ENCODE peak calls at places on chromosomes 16 and 17, in five cellular contexts. U is tibial artery, P is AG04449, O is 8988T, Q is HCT116. A is an unnamed sample.

GRCh38 chr17:32298298-32298697 is 32.7 kb downstream of the RHBDL3 start:
- DNase-seq in U (no peak), P (no peak), O (no peak), Q (no peak), A (no peak)

GRCh38 chr16:66427871-66428681 is 981 bp downstream of the BEAN1 start:
- DNase-seq in U (no peak), P (no peak), O (no peak), Q (no peak), A (no peak)

GRCh38 chr17:58680038-58680369 is 11.8 kb downstream of the TEX14 start:
- DNase-seq in U (no peak), P (no peak), O (no peak), Q (no peak), A (no peak)

GRCh38 chr17:75876938-75877751 is 1.2 kb downstream of the TRIM47 start:
- DNase-seq in U (peak), P (peak), O (no peak), Q (peak), A (peak)

GRCh38 chr16:15643453-15644305 is 725 bp upstream of the MARF1 start:
- DNase-seq in U (no peak), P (no peak), O (no peak), Q (peak), A (no peak)

GRCh38 chr17:1360975-1361374 is 39.0 kb downstream of the YWHAE start:
- DNase-seq in U (no peak), P (no peak), O (no peak), Q (no peak), A (no peak)

GRCh38 chr16:88970095-88970494 is 6.9 kb downstream of the CBFA2T3 start:
- DNase-seq in U (no peak), P (no peak), O (no peak), Q (no peak), A (no peak)

GRCh38 chr17:80805032-80805751 is 186.4 kb upstream of the CHMP6 start:
- DNase-seq in U (no peak), P (no peak), O (no peak), Q (no peak), A (peak)

GRCh38 chr17:75910699-75911098 is 6.0 kb upstream of the MRPL38 start:
- DNase-seq in U (no peak), P (no peak), O (no peak), Q (no peak), A (no peak)

GRCh38 chr17:65633146-65633881 is 71.9 kb upstream of the AXIN2 start:
- DNase-seq in U (no peak), P (no peak), O (no peak), Q (no peak), A (no peak)

GRCh38 chr16:70765491-70765890 is 35.5 kb downstream of the VAC14 start:
- DNase-seq in U (no peak), P (no peak), O (no peak), Q (no peak), A (no peak)

GRCh38 chr17:69141802-69142472 is at the start of gene ABCA6:
- DNase-seq in U (no peak), P (no peak), O (no peak), Q (no peak), A (no peak)

GRCh38 chr16:1309888-1310831 is 724 bp downstream of the UBE2I start:
- DNase-seq in U (peak), P (no peak), O (no peak), Q (no peak), A (no peak)

GRCh38 chr16:62201911-62202310 is 165.7 kb upstream of the CDH8 start:
- DNase-seq in U (no peak), P (no peak), O (no peak), Q (no peak), A (no peak)

GRCh38 chr16:11423315-11424117 is 78.3 kb downstream of the RMI2 start:
- DNase-seq in U (no peak), P (no peak), O (no peak), Q (no peak), A (no peak)

GRCh38 chr17:2453325-2453724 is 52.5 kb upstream of the MNT start:
- DNase-seq in U (no peak), P (no peak), O (no peak), Q (no peak), A (no peak)

GRCh38 chr17:1315891-1316403 is 36.5 kb downstream of the TRARG1 start:
- DNase-seq in U (peak), P (no peak), O (no peak), Q (no peak), A (no peak)

GRCh38 chr17:28033972-28034714 is 8.3 kb upstream of the NLK start:
- DNase-seq in U (no peak), P (peak), O (peak), Q (no peak), A (peak)

GRCh38 chr17:60901806-60902205 is 224.2 kb downstream of the BCAS3 start:
- DNase-seq in U (no peak), P (peak), O (no peak), Q (no peak), A (no peak)

GRCh38 chr16:85847681-85848601 is 48.4 kb downstream of the COX4I1 start:
- DNase-seq in U (peak), P (no peak), O (no peak), Q (no peak), A (no peak)

GRCh38 chr17:63480826-63481487 is 4.1 kb downstream of the ACE start:
- DNase-seq in U (no peak), P (no peak), O (no peak), Q (no peak), A (no peak)

GRCh38 chr16:68646948-68647659 is 2.0 kb downstream of the CDH3 start:
- DNase-seq in U (no peak), P (no peak), O (no peak), Q (no peak), A (no peak)

A was measured in HFF-Myc.